ENCODE peak calls at places on chromosomes 5 and 9, in four cellular contexts. One of them, this sample, is unnamed.

GRCh38 chr9:77023726-77024125 is 4.3 kb downstream of the FOXB2 start:
- DNase-seq in HepG2: no peak
- DNase-seq in GM12878: no peak
- DNase-seq in K562: no peak
- DNase-seq in this sample: no peak

GRCh38 chr5:135337064-135337463 is 62.0 kb downstream of the MACROH2A1 start:
- DNase-seq in GM12878: no peak
- DNase-seq in HepG2: no peak
- DNase-seq in K562: no peak
- DNase-seq in this sample: no peak

GRCh38 chr5:80389575-80389974 is 18.3 kb upstream of the ZFYVE16 start:
- DNase-seq in HepG2: no peak
- DNase-seq in GM12878: no peak
- DNase-seq in K562: no peak
- DNase-seq in this sample: no peak

GRCh38 chr5:122415481-122416120 is 103.6 kb downstream of the SNCAIP start:
- DNase-seq in HepG2: peak; percentile 39
- DNase-seq in K562: peak; percentile 7
- DNase-seq in GM12878: no peak
- DNase-seq in this sample: peak; percentile 68

GRCh38 chr9:37936965-37937364 is 33.0 kb upstream of the SLC25A51 start:
- DNase-seq in K562: peak; percentile 83
- DNase-seq in HepG2: no peak
- DNase-seq in GM12878: no peak
- DNase-seq in this sample: no peak

GRCh38 chr9:42852133-42852532 is 668.7 kb downstream of the SPATA31A6 start:
- DNase-seq in K562: no peak
- DNase-seq in HepG2: peak; percentile 52
- DNase-seq in GM12878: no peak
- DNase-seq in this sample: no peak

GRCh38 chr9:39108145-39108544 is 179.8 kb downstream of the CNTNAP3 start:
- DNase-seq in K562: no peak
- DNase-seq in HepG2: no peak
- DNase-seq in GM12878: no peak
- DNase-seq in this sample: no peak

GRCh38 chr5:74686962-74687751 is 2.1 kb downstream of the HEXB start:
- DNase-seq in GM12878: no peak
- DNase-seq in K562: no peak
- DNase-seq in HepG2: no peak
- DNase-seq in this sample: no peak

GRCh38 chr5:113202904-113203716 is 226.5 kb downstream of the DCP2 start:
- DNase-seq in HepG2: peak; percentile 81
- DNase-seq in K562: peak; percentile 68
- DNase-seq in GM12878: no peak
- DNase-seq in this sample: peak; percentile 71

GRCh38 chr5:53031695-53032096 is 42.5 kb downstream of the ITGA2 start:
- DNase-seq in HepG2: peak; percentile 89
- DNase-seq in GM12878: no peak
- DNase-seq in K562: no peak
- DNase-seq in this sample: no peak

DNA sequence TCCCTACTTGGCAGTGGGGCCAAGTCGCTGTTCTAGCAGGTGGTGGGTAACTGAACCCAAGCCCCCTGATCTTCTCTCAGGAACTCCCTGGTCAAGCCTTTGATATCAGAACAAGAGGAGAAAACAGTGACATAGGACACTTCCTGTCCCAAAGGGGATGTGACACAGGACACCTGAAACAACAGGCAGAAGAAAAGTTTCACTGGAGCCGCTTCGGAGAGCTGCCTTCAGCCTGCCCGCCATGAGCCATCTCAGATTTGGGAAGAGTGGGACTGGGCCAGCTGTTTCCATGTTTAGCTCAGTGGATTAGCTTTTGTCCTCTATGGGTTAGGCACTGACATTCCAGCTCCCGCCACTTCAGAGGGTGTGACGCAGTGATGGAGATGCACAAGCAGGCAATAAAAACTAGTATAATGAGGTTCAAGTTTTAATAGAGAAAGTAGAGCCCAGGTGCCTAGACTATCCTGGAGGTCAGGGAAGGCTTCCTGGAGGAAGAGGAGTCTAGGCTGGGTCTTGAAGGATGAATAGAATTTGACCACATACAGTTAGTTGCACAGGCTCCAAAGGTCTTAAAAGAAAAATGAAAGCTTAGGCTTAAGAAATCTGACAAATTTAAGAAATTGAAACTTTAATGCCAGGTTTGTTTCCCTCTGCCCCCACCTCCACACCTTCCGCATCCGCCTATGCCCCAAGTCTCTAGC is 104.1 kb upstream of the SPRY4 start:
- DNase-seq in HepG2: no peak
- DNase-seq in GM12878: no peak
- DNase-seq in K562: no peak
- DNase-seq in this sample: no peak
- TF ChIP-seq FOXM1 in HepG2: no peak
- TF ChIP-seq FOXM1 in GM12878: no peak
- TF ChIP-seq FOXM1 in K562: no peak
- TF ChIP-seq FOXM1 in this sample: no peak

DNA sequence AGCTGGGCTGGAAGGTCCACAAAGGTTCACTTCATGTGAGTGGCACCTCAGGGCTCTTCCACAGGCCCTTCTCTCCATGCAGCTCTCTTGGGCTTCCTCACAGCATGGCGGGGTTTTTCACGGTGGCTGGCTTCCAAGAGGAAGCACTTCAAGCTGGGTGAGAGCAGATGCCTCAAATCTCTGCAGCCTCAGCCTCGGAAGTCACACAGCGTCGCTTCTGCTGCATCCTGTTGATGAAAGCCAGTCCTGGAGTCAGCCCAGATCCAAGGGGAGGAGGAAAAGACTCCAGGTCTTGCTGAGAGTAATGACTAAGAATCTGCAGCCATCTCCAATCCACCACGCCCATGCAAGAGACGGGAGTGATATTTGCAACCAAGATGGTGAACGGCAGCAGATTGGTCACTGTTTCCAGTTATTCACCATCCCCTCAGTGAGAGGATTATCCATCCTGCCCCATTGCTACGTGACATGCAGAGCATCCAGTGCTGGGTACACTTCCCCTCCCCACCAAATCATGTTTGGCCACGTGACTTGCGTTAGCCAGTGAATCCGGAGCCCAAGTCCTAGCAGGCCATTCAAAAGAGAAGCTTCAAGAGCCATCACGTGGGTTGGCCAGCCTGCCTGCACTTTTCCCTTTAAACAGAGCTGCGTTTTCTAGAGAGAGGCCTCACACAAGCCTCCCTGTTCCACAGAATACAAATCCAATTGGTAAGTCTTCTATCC is 173.9 kb downstream of the C9orf50 start:
- DNase-seq in HepG2: peak; percentile 31
- DNase-seq in K562: no peak
- DNase-seq in GM12878: no peak
- DNase-seq in this sample: no peak
- TF ChIP-seq FOXK2 in HepG2: no peak
- TF ChIP-seq FOXK2 in K562: no peak
- TF ChIP-seq FOXK2 in GM12878: no peak
- TF ChIP-seq FOXK2 in this sample: no peak

GRCh38 chr5:87954121-87954520 is 314.5 kb downstream of the TMEM161B start:
- DNase-seq in GM12878: no peak
- DNase-seq in HepG2: no peak
- DNase-seq in K562: no peak
- DNase-seq in this sample: no peak

GRCh38 chr5:87944553-87945320 is 323.9 kb downstream of the TMEM161B start:
- DNase-seq in K562: no peak
- DNase-seq in GM12878: no peak
- DNase-seq in HepG2: no peak
- DNase-seq in this sample: peak; percentile 56

GRCh38 chr5:87951661-87952060 is 317.0 kb downstream of the TMEM161B start:
- DNase-seq in GM12878: no peak
- DNase-seq in K562: no peak
- DNase-seq in HepG2: no peak
- DNase-seq in this sample: no peak

GRCh38 chr5:87949665-87950640 is 318.7 kb downstream of the TMEM161B start:
- DNase-seq in GM12878: no peak
- DNase-seq in HepG2: no peak
- DNase-seq in K562: no peak
- DNase-seq in this sample: no peak
- TF ChIP-seq FOXM1 in GM12878: no peak
- TF ChIP-seq FOXM1 in HepG2: no peak
- TF ChIP-seq FOXM1 in K562: no peak
- TF ChIP-seq FOXM1 in this sample: no peak

DNA sequence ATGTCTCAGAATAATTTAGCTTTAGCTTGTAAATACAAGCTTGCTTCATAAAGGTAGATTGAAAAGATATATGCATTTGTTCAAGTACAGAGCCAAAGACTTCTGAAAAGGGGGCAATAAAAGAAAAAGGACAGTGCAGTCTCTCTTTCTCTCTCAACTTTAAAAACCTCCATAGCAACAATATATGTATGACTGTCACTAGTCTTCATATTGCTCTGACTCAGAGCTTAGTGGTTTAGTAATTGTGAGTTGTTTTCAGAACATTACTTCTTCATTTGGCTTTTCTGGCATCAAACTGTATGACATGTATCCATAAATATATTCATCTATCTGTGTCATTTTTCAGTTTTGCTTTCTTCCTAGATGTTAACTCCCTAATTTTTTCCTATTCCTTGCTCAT is 194.6 kb upstream of the KIF2A start:
- DNase-seq in GM12878: no peak
- DNase-seq in HepG2: no peak
- DNase-seq in K562: no peak
- DNase-seq in this sample: no peak
- TF ChIP-seq FOXK2 in GM12878: no peak
- TF ChIP-seq FOXK2 in HepG2: no peak
- TF ChIP-seq FOXK2 in K562: no peak
- TF ChIP-seq FOXK2 in this sample: no peak